ENCODE peak calls at places on chromosomes 2 and 18, in eight cellular contexts. K, T, U, O, E, H, G and F are unnamed samples. For H3K27me3, the result is how much of the 10 kb centered on the place peaks cover.

GRCh38 chr2:11753452-11753885 is 7.0 kb downstream of the LPIN1 start:
- DNase-seq in T (peak), G (peak), U (peak), O (peak), K (no peak), E (peak), H (peak), F (peak)

GRCh38 chr2:106117882-106118684 is 76.0 kb downstream of the UXS1 start:
- DNase-seq in G (peak), E (no peak), O (no peak), U (peak), K (no peak), H (no peak), T (no peak), F (no peak)

GRCh38 chr2:149715005-149715592 is 127.5 kb upstream of the MMADHC start:
- DNase-seq in E (peak), U (peak), T (no peak), O (no peak), G (peak), K (no peak), H (peak), F (no peak)

GRCh38 chr2:56195563-56195962 is 11.8 kb downstream of the CCDC85A start:
- DNase-seq in T (no peak), O (no peak), U (peak), E (no peak), K (no peak), G (peak), H (no peak), F (no peak)

GRCh38 chr2:240472078-240472790 is 36.8 kb downstream of the GPC1 start:
- DNase-seq in E (no peak), T (no peak), O (no peak), U (no peak), H (no peak), G (no peak), K (no peak), F (no peak)

GRCh38 chr2:23940262-23940975 is at the start of gene UBXN2A:
- DNase-seq in O (peak), E (peak), K (peak), G (peak), T (peak), H (peak), U (peak), F (peak)

GRCh38 chr2:10380048-10380926 is 67.8 kb downstream of the ODC1 start:
- DNase-seq in T (no peak), K (peak), O (no peak), E (no peak), U (no peak), H (no peak), G (no peak), F (no peak)

GRCh38 chr2:25322313-25322712 is 19.4 kb downstream of the DNMT3A start:
- DNase-seq in U (no peak), T (no peak), E (no peak), G (no peak), O (no peak), K (no peak), H (no peak), F (no peak)

GRCh38 chr2:7358865-7359264 is 441.7 kb downstream of the RNF144A start:
- DNase-seq in T (no peak), K (no peak), E (no peak), O (no peak), H (no peak), G (no peak), U (no peak), F (no peak)

GRCh38 chr2:26182441-26182840 is 9.6 kb downstream of the GAREM2 start:
- DNase-seq in G (no peak), T (no peak), E (no peak), K (no peak), U (no peak), O (no peak), H (no peak), F (no peak)

GRCh38 chr2:127525692-127526141 is 572 bp downstream of the IWS1 start:
- DNase-seq in O (peak), U (peak), H (peak), G (peak), T (no peak), K (peak), E (peak), F (peak)

GRCh38 chr2:70897977-70898226 is 37.8 kb upstream of the ATP6V1B1 start:
- DNase-seq in T (no peak), K (no peak), O (no peak), G (no peak), U (no peak), H (no peak), E (no peak), F (no peak)

GRCh38 chr2:1728821-1729220 is 15.5 kb downstream of the PXDN start:
- DNase-seq in U (no peak), E (no peak), H (peak), K (peak), T (no peak), O (peak), G (peak), F (no peak)

GRCh38 chr2:127187081-127187775 is 32.9 kb downstream of the CYP27C1 start:
- DNase-seq in K (no peak), H (no peak), E (no peak), G (no peak), U (no peak), O (no peak), T (no peak), F (no peak)

GRCh38 chr2:138267161-138267901 is 234.2 kb upstream of the SPOPL start:
- DNase-seq in E (no peak), H (peak), U (peak), K (no peak), T (no peak), G (peak), O (no peak), F (no peak)

GRCh38 chr2:213187386-213187785 is 36.0 kb upstream of the IKZF2 start:
- DNase-seq in E (no peak), O (no peak), H (no peak), K (no peak), G (peak), T (no peak), U (no peak), F (no peak)

GRCh38 chr2:127173073-127173472 is 47.0 kb downstream of the CYP27C1 start:
- DNase-seq in O (no peak), G (peak), K (peak), T (no peak), H (peak), U (peak), E (no peak), F (no peak)

GRCh38 chr2:201969938-201970785 is 63.5 kb upstream of the FZD7 start:
- DNase-seq in U (peak), O (no peak), T (no peak), G (peak), H (peak), K (no peak), E (no peak), F (no peak)

GRCh38 chr18:8977701-8978100 is 124.8 kb upstream of the NDUFV2 start:
- DNase-seq in O (no peak), U (no peak), H (no peak), K (no peak), G (no peak), T (no peak), E (no peak), F (no peak)

GRCh38 chr18:7617738-7618422 is 50.8 kb downstream of the PTPRM start:
- DNase-seq in H (peak), O (peak), E (no peak), T (no peak), U (peak), K (no peak), G (peak), F (no peak)

GRCh38 chr2:32565902-32566301 is 61.9 kb upstream of the TTC27 start:
- DNase-seq in T (no peak), E (no peak), G (no peak), O (no peak), K (no peak), U (no peak), H (no peak), F (no peak)

GRCh38 chr2:56240210-56240609 is 56.4 kb downstream of the CCDC85A start:
- DNase-seq in U (no peak), E (no peak), G (no peak), K (no peak), H (no peak), T (no peak), O (no peak), F (no peak)

GRCh38 chr18:22465859-22466602 is 48.3 kb upstream of the CTAGE1 start:
- DNase-seq in O (no peak), U (peak), H (peak), G (peak), E (no peak), K (peak), T (peak), F (no peak)

GRCh38 chr2:158923641-158924040 is 44.8 kb upstream of the TANC1 start:
- DNase-seq in U (no peak), T (no peak), G (peak), K (no peak), H (no peak), O (no peak), E (no peak), F (no peak)

GRCh38 chr2:27863146-27863545 is 27.0 kb downstream of the RBKS start:
- DNase-seq in O (no peak), T (no peak), E (no peak), U (no peak), K (no peak), G (no peak), H (no peak), F (no peak)

GRCh38 chr18:78506031-78506461 is 473.6 kb upstream of the SALL3 start:
- DNase-seq in K (no peak), G (no peak), U (no peak), O (no peak), T (no peak), E (no peak), H (no peak), F (no peak)

GRCh38 chr18:50281972-50282520 is 723 bp upstream of the MBD1 start:
- DNase-seq in T (no peak), K (no peak), G (no peak), O (no peak), H (no peak), E (no peak), U (no peak), F (no peak)

GRCh38 chr2:233706720-233707119 is 6.0 kb upstream of the UGT1A5 start:
- DNase-seq in G (peak), H (peak), U (peak), O (no peak), E (no peak), K (no peak), T (no peak), F (no peak)

GRCh38 chr2:233708942-233709341 is 3.8 kb upstream of the UGT1A5 start:
- DNase-seq in E (no peak), G (no peak), H (no peak), K (no peak), U (no peak), T (no peak), O (no peak), F (no peak)

GRCh38 chr2:233711312-233712008 is 1.2 kb upstream of the UGT1A5 start:
- DNase-seq in E (peak), U (peak), H (peak), G (peak), O (peak), K (peak), T (peak), F (peak)

GRCh38 chr2:233705911-233706506 is 6.7 kb upstream of the UGT1A5 start:
- DNase-seq in G (peak), K (no peak), T (no peak), H (no peak), U (peak), E (no peak), O (no peak), F (no peak)

DNA sequence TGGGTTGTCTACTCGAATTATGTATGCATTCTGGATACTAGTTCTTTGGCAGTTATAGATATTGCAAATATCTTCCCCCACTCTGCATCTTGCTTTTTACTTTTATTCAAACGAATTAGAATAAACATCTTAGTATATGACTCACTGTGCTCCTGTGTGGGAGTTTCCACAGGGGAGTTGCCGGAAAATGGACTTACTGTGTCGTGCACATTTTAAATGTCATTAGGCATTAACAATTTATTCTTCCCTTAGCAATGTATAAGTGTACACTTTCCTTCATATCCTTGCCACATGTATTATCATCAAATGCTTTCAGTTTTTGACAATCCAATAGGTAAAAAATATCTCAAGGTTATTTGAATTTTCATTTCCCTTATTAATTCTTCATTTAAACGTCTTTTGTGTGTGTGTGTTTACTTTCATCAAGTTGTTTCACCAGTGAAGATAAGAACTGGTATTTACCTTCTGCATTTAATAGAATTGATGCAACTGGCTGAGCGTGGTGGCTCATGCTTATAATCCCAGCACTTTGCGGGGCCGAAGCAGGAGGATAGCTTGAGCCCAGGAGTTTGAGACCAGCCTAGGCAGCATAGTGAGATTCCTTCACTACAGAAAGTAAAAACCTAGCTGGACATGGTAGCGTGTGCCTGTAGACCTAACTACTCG is 4.6 kb upstream of the UGT1A5 start:
- DNase-seq in E (no peak), O (no peak), U (peak), H (peak), G (peak), T (no peak), K (no peak), F (no peak)
- H3K27me3 ChIP-seq in E (under half), O (under half), U (under half), H (under half), G (under half), T (under half), K (under half), F (under half)

DNA sequence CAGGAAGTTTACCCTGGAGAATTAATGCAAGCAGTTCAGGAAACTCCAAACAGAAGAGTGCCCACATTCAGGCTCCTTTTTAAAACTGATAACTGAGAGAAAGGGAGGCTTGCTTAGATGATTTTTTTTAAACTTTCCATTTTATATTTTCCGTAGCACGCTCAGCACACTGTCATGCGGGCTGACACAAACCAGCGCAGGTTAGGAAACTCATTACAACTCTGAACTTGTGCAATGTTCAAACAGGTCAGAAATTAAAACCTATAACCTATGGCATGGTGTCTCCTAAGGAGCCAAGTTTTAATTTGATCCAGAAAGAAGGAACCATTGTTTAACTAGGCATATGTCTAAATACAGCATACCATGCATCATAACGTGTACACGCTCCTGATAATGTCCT is 117.7 kb upstream of the SMIM21 start:
- DNase-seq in U (no peak), K (no peak), E (no peak), T (no peak), O (no peak), G (no peak), H (no peak), F (no peak)
- H3K27me3 ChIP-seq in U (under half), K (under half), E (under half), T (under half), O (under half), G (under half), H (under half), F (under half)

GRCh38 chr2:134108124-134108523 is 145.7 kb upstream of the MGAT5 start:
- DNase-seq in O (no peak), K (no peak), H (no peak), G (no peak), U (no peak), T (no peak), E (no peak), F (no peak)

GRCh38 chr2:134107402-134107801 is 146.5 kb upstream of the MGAT5 start:
- DNase-seq in H (no peak), T (no peak), K (no peak), E (no peak), U (no peak), O (no peak), G (no peak), F (no peak)

GRCh38 chr2:134103196-134103595 is 150.7 kb upstream of the MGAT5 start:
- DNase-seq in O (no peak), U (no peak), E (no peak), T (no peak), K (no peak), G (no peak), H (no peak), F (no peak)

GRCh38 chr2:134109246-134109645 is 144.6 kb upstream of the MGAT5 start:
- DNase-seq in G (no peak), O (no peak), T (no peak), K (no peak), U (no peak), H (no peak), E (no peak), F (no peak)

GRCh38 chr2:134104754-134105153 is 149.1 kb upstream of the MGAT5 start:
- DNase-seq in K (no peak), O (no peak), E (no peak), H (no peak), G (no peak), T (no peak), U (no peak), F (no peak)
- H3K27me3 ChIP-seq in K (under half), O (under half), E (under half), H (under half), G (under half), T (under half), U (under half), F (under half)

DNA sequence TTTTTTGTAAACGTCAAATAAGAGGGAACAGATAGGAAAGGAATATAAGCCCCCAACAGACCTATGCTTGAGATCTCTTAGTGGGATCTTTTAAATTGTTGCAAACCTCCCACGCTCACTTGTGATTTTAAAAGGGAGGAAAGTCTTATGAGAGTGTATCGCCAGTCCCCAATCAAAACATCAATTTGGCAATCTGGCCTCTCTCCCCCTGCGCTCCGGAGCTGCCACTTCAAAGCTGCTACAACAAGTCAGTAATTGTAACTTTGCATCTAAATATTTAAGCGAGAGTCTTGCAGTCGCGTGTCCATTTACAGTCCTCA is 8.5 kb downstream of the PAX3 start:
- DNase-seq in G (no peak), T (no peak), O (no peak), K (no peak), H (no peak), E (no peak), U (no peak), F (no peak)
- H3K27me3 ChIP-seq in G (under half), T (under half), O (half or more), K (under half), H (half or more), E (under half), U (under half), F (under half)

GRCh38 chr2:168816369-168816768 is 13.9 kb downstream of the NOSTRIN start:
- DNase-seq in K (no peak), G (peak), O (no peak), E (no peak), H (peak), U (peak), T (no peak), F (no peak)
- H3K27me3 ChIP-seq in K (under half), G (under half), O (under half), E (under half), H (under half), U (under half), T (under half), F (under half)

DNA sequence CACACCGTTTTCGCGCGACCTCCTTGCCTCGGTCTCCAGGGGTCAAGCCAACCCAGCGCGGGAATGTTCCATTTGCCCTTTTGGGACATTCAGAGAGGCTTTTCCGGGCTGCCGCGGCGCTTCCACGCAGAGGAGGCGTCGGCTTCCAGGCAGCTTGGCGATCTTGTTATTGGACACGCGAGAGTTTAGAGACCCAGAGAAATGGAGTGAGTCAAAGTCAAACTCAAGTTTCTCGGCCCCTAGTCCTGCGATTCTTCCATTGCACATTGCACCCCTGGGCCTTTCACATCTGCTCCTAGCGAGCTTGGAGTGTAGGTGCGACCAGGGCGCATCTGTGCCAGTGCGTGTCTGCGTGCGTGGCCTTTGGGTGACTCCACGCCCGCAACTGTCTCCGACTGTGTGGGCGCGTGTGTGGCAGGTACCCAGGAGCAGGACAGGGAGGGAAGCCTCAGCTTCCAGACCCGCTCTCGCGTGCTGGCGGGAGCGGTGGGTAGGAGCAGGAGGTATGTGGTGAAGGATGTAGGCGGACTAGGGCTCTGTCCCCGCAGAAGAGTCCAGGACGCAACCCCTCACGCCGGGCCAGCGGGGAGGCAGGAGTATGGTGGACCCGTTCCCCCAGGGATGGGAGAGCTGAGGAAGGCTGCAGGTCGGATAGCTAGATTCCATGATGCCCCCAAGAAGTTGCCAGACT is 13.5 kb downstream of the SIX3 start:
- DNase-seq in T (no peak), K (no peak), O (no peak), U (no peak), H (peak), G (no peak), E (no peak), F (no peak)
- H3K27me3 ChIP-seq in T (under half), K (under half), O (under half), U (half or more), H (half or more), G (under half), E (under half), F (under half)